ENCODE peak calls at places on chromosomes 7 and 10, in five cellular contexts. D, G, X, T and W are unnamed samples.

GRCh38 chr10:132469197-132469942 is 68.2 kb upstream of the INPP5A start:
- DNase-seq in D (no peak), G (no peak), X (no peak), T (no peak), W (no peak)

GRCh38 chr10:101014966-101015581 is 15.5 kb downstream of the LZTS2 start:
- DNase-seq in D (no peak), G (no peak), X (no peak), T (no peak), W (peak; percentile 51)

GRCh38 chr7:39219869-39220268 is 242.2 kb downstream of the POU6F2 start:
- DNase-seq in D (no peak), G (no peak), X (no peak), T (no peak), W (no peak)

GRCh38 chr10:111247781-111248389 is 171.1 kb downstream of the ADRA2A start:
- DNase-seq in D (no peak), G (no peak), X (no peak), T (no peak), W (no peak)

GRCh38 chr10:48608279-48608681 is 3.4 kb upstream of the ARHGAP22 start:
- DNase-seq in D (peak; percentile 34), G (peak; percentile 72), X (peak; percentile 73), T (peak; percentile 43), W (peak; percentile 66)

GRCh38 chr7:63047546-63047945 is 951.1 kb upstream of the ZNF722 start:
- DNase-seq in D (no peak), G (no peak), X (no peak), T (no peak), W (no peak)

GRCh38 chr10:100045592-100045991 is 35.8 kb upstream of the DNMBP start:
- DNase-seq in D (no peak), G (no peak), X (no peak), T (no peak), W (no peak)

GRCh38 chr10:104170610-104171269 is 48.8 kb downstream of the SFR1 start:
- DNase-seq in D (no peak), G (no peak), X (no peak), T (no peak), W (no peak)

GRCh38 chr10:125057158-125058001 is 103.0 kb downstream of the CTBP2 start:
- DNase-seq in D (no peak), G (no peak), X (no peak), T (no peak), W (peak; percentile 69)

GRCh38 chr7:74207586-74207985 is 2.2 kb upstream of the LAT2 start:
- DNase-seq in D (no peak), G (no peak), X (no peak), T (no peak), W (no peak)

GRCh38 chr7:27176962-27177794 is 3.1 kb upstream of the HOXA10 start:
- DNase-seq in D (no peak), G (no peak), X (no peak), T (no peak), W (no peak)

GRCh38 chr7:25820432-25821040 is 331.5 kb upstream of the NFE2L3 start:
- DNase-seq in D (peak; percentile 18), G (peak; percentile 26), X (peak; percentile 40), T (no peak), W (peak; percentile 32)

GRCh38 chr10:33559105-33559504 is 224.6 kb upstream of the NRP1 start:
- DNase-seq in D (no peak), G (peak; percentile 13), X (no peak), T (no peak), W (no peak)

GRCh38 chr7:26659121-26659520 is 205.3 kb downstream of the SKAP2 start:
- DNase-seq in D (no peak), G (no peak), X (no peak), T (no peak), W (no peak)

GRCh38 chr7:106615808-106616691 is 44.9 kb downstream of the CCDC71L start:
- DNase-seq in D (no peak), G (no peak), X (no peak), T (no peak), W (no peak)

GRCh38 chr10:6052247-6053221 is 9.6 kb downstream of the IL2RA start:
- DNase-seq in D (no peak), G (no peak), X (no peak), T (no peak), W (no peak)

GRCh38 chr10:84537447-84537931 is 209.1 kb downstream of the CCSER2 start:
- DNase-seq in D (peak; percentile 40), G (peak; percentile 67), X (peak; percentile 32), T (no peak), W (peak; percentile 71)

GRCh38 chr10:114930320-114930719 is 7.7 kb upstream of the TRUB1 start:
- DNase-seq in D (no peak), G (no peak), X (no peak), T (no peak), W (no peak)

GRCh38 chr7:137546671-137547070 is 203.1 kb upstream of the PTN start:
- DNase-seq in D (no peak), G (no peak), X (no peak), T (no peak), W (no peak)

GRCh38 chr7:129315916-129316315 is 91.1 kb downstream of the AHCYL2 start:
- DNase-seq in D (no peak), G (no peak), X (no peak), T (no peak), W (no peak)

GRCh38 chr10:90939125-90939524 is 18.2 kb upstream of the ANKRD1 start:
- DNase-seq in D (no peak), G (no peak), X (no peak), T (no peak), W (no peak)

GRCh38 chr7:140678816-140679130 is 6.0 kb downstream of the ADCK2 start:
- DNase-seq in D (no peak), G (no peak), X (no peak), T (no peak), W (no peak)
- TF ChIP-seq MAX in D (no peak), G (no peak), X (no peak), T (no peak), W (no peak)

GRCh38 chr10:14723052-14723689 is 51.5 kb downstream of the FAM107B start:
- DNase-seq in D (no peak), G (no peak), X (no peak), T (no peak), W (no peak)

GRCh38 chr10:14732146-14732545 is 42.6 kb downstream of the FAM107B start:
- DNase-seq in D (no peak), G (no peak), X (no peak), T (no peak), W (no peak)

GRCh38 chr10:14727389-14727918 is 47.2 kb downstream of the FAM107B start:
- DNase-seq in D (no peak), G (no peak), X (no peak), T (no peak), W (no peak)
- TF ChIP-seq MAX in D (no peak), G (no peak), X (no peak), T (no peak), W (no peak)

DNA sequence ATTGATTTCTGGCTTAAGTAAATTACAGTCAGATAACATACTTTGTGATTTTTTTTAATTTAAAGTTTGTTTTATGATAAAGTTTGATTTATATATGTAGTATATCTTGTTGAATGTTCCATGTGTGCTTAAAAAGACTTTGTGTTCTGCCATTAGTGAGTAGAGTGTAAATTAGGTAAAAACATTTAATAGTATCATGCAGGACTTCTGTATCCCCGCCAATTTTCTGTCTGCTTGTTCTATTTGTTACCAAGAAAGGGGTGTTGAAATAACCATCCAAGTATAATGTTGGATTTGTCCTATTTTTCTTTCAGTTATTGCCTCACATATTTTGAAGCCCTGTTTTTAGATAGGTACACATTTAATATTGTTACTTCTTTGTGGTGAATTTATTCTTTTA is 172.1 kb downstream of the CAMK1D start:
- DNase-seq in D (no peak), G (no peak), X (no peak), T (no peak), W (no peak)
- TF ChIP-seq MAX in D (no peak), G (no peak), X (no peak), T (no peak), W (no peak)

GRCh38 chr10:78515037-78515872 is 481.6 kb downstream of the RPS24 start:
- DNase-seq in D (no peak), G (no peak), X (no peak), T (no peak), W (no peak)
- TF ChIP-seq MAX in D (no peak), G (no peak), X (no peak), T (no peak), W (no peak)

DNA sequence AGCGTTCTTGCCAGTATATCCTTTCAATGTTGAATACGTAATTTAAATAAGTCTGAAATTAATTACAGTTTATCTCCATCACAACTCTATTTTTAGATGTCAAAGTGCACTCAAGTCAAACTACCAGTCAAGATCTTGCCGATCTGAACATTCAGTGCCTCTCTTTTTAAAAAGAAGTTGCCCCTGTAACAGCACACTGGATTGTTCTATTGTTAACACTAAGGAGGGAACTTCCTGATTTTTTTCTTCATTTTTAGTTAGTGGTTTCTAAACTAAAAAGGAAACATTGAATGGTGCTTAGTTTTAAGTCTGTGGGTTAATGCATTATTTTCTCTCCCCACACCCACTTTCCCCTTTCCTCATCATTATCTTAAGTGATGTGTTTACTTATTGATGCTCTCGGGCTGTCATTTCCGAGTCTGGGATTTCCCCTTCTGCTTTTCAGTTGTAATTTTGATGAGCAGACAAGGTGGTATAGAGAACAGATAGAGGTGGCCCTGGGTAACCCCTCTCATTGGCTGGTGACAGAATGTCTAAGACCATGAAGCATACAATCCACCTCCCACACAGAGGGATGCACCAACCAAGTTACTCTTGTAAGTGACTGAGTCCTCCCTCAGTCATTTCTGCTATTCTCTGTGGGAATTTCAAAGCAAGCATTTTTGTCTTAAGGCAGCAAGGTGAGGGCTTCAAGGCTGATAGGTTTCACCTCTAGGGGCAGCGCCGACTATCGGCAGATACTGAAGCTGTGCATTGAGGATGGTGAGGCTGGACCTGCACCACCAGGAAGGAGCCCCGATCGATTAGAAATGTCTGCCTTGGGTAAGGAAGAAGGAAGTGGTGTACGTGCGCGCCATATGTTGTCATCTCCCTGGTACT is 49.4 kb downstream of the CHN2 start:
- DNase-seq in D (peak; percentile 29), G (no peak), X (peak; percentile 71), T (peak; percentile 44), W (peak; percentile 31)
- TF ChIP-seq MAX in D (no peak), G (no peak), X (no peak), T (no peak), W (no peak)

GRCh38 chr10:24256619-24257018 is 47.7 kb downstream of the KIAA1217 start:
- DNase-seq in D (no peak), G (no peak), X (no peak), T (no peak), W (no peak)

GRCh38 chr10:24255115-24255895 is 46.4 kb downstream of the KIAA1217 start:
- DNase-seq in D (no peak), G (no peak), X (peak; percentile 26), T (peak; percentile 33), W (no peak)

GRCh38 chr10:24257588-24257987 is 48.6 kb downstream of the KIAA1217 start:
- DNase-seq in D (no peak), G (no peak), X (no peak), T (no peak), W (no peak)

GRCh38 chr10:24254180-24254579 is 45.2 kb downstream of the KIAA1217 start:
- DNase-seq in D (no peak), G (no peak), X (no peak), T (no peak), W (no peak)

DNA sequence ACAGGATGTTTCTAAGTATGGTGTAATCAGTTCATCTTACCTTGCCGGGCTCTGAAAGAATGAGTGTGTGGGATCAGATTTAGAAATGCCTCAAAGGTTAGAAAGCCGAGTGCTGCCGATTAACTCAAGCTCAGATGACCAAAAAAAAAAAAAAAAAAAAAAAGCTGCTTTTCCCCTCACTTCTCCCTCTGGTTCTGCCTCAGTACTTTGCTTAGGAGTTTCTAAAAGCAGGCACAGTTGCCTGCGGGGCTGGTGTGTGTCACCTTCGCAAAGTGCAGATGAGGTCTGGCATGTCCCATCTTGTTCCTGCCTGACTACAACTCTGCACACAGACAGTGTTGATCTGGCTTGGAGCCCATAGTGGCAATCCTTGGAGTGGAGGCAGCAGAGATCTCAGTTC is 47.0 kb downstream of the KIAA1217 start:
- DNase-seq in D (no peak), G (no peak), X (no peak), T (no peak), W (no peak)
- TF ChIP-seq MAX in D (no peak), G (no peak), X (no peak), T (no peak), W (no peak)